ENCODE peak calls at places on chromosomes 5 and 9, in ten cellular contexts. S is stimulated activated CD8-positive, alpha-beta memory T cell treated with anti-CD3 and anti-CD28 coated beads, Interleukin-15, amount 100 ng/mL, for 1 hour; I is MM.1S; X is HT-29; T is myocyte; J is uterus; Q is psoas muscle; L is WTC11; O is CD8-positive, alpha-beta T cell; F is aorta. K is an unnamed sample.

GRCh38 chr5:76845890-76846289 is 3.9 kb upstream of the S100Z start:
- DNase-seq in J (no peak), T (no peak), X (no peak), L (no peak), F (no peak), S (no peak), I (no peak), Q (no peak), O (no peak), K (no peak)

GRCh38 chr5:71925608-71926091 is 181.6 kb upstream of the MAP1B start:
- DNase-seq in F (no peak), T (no peak), S (no peak), Q (no peak), X (no peak), J (no peak), L (no peak), I (no peak), O (no peak), K (no peak)

GRCh38 chr9:134670042-134670525 is 28.5 kb downstream of the COL5A1 start:
- DNase-seq in X (no peak), O (no peak), F (no peak), T (peak), Q (no peak), S (no peak), I (no peak), L (no peak), J (no peak), K (peak)

GRCh38 chr9:114114364-114114763 is 15.3 kb upstream of the KIF12 start:
- DNase-seq in O (no peak), Q (no peak), L (no peak), F (peak), T (no peak), X (no peak), J (no peak), S (no peak), I (no peak), K (no peak)

GRCh38 chr5:135246923-135247795 is 151.9 kb downstream of the MACROH2A1 start:
- DNase-seq in I (no peak), L (no peak), X (no peak), J (peak), O (no peak), F (peak), T (peak), Q (no peak), S (no peak), K (peak)

GRCh38 chr9:91417602-91418218 is 5.9 kb downstream of the NFIL3 start:
- DNase-seq in T (no peak), F (no peak), X (no peak), O (no peak), S (no peak), Q (no peak), L (no peak), I (no peak), J (no peak), K (no peak)

GRCh38 chr9:93948456-93949072 is 6.6 kb downstream of the BARX1 start:
- DNase-seq in F (no peak), S (no peak), J (no peak), O (no peak), T (no peak), Q (no peak), I (no peak), X (no peak), L (peak), K (no peak)

GRCh38 chr5:138503487-138504270 is 38.4 kb downstream of the EGR1 start:
- DNase-seq in S (no peak), X (peak), J (peak), I (peak), L (peak), F (no peak), Q (no peak), O (no peak), T (peak), K (no peak)

GRCh38 chr9:93675336-93676150 is 99.2 kb downstream of the PHF2 start:
- DNase-seq in J (peak), S (no peak), I (no peak), O (no peak), X (no peak), Q (no peak), F (peak), L (peak), T (no peak), K (no peak)

GRCh38 chr5:81656788-81657187 is 94.1 kb downstream of the SSBP2 start:
- DNase-seq in S (no peak), J (no peak), F (no peak), Q (no peak), O (no peak), I (no peak), L (no peak), T (no peak), X (no peak), K (no peak)

GRCh38 chr5:174514983-174515394 is 209.4 kb upstream of the MSX2 start:
- DNase-seq in F (no peak), I (no peak), X (no peak), S (no peak), J (no peak), L (no peak), O (no peak), T (no peak), Q (no peak), K (no peak)

GRCh38 chr9:23194281-23194680 is 631.8 kb downstream of the ELAVL2 start:
- DNase-seq in O (no peak), Q (no peak), I (no peak), J (no peak), S (no peak), L (no peak), X (no peak), F (no peak), T (no peak), K (no peak)

GRCh38 chr9:87959916-87960581 is 14.3 kb downstream of the CDK20 start:
- DNase-seq in X (no peak), F (no peak), J (no peak), L (no peak), T (no peak), S (no peak), I (no peak), O (no peak), Q (no peak), K (no peak)

GRCh38 chr5:58244819-58245478 is 214.9 kb downstream of the PLK2 start:
- DNase-seq in F (no peak), J (no peak), T (no peak), Q (no peak), O (no peak), I (no peak), L (no peak), S (no peak), X (no peak), K (no peak)

GRCh38 chr5:179306191-179307005 is 38.9 kb downstream of the ADAMTS2 start:
- DNase-seq in O (no peak), L (no peak), X (no peak), T (no peak), I (no peak), Q (peak), F (no peak), S (no peak), J (peak), K (no peak)

GRCh38 chr5:137648361-137648760 is 87.5 kb downstream of the KLHL3 start:
- DNase-seq in I (no peak), O (no peak), J (no peak), S (no peak), L (no peak), Q (no peak), T (no peak), X (no peak), F (no peak), K (no peak)

GRCh38 chr9:117704024-117704575 is at the start of gene TLR4:
- DNase-seq in F (peak), T (peak), O (no peak), J (peak), X (peak), I (peak), S (no peak), L (peak), Q (peak), K (peak)

GRCh38 chr5:76816110-76816831 is 2.6 kb upstream of the F2RL1 start:
- DNase-seq in L (no peak), J (no peak), F (no peak), O (no peak), I (no peak), X (no peak), S (no peak), T (no peak), Q (no peak), K (no peak)

GRCh38 chr9:130731355-130731754 is 37.8 kb downstream of the EXOSC2 start:
- DNase-seq in J (no peak), I (no peak), L (no peak), T (no peak), O (no peak), Q (no peak), X (no peak), F (no peak), S (no peak), K (no peak)

GRCh38 chr5:68253612-68254341 is 38.2 kb downstream of the PIK3R1 start:
- DNase-seq in Q (no peak), O (no peak), T (no peak), J (no peak), S (no peak), L (no peak), X (no peak), I (no peak), F (no peak), K (no peak)

GRCh38 chr5:131541071-131541470 is 94.0 kb downstream of the RAPGEF6 start:
- DNase-seq in I (no peak), L (no peak), S (no peak), Q (no peak), J (no peak), F (no peak), X (no peak), T (peak), O (no peak), K (no peak)

GRCh38 chr9:20714442-20715415 is 30.7 kb downstream of the FOCAD start:
- DNase-seq in T (no peak), J (no peak), I (no peak), Q (no peak), L (no peak), O (no peak), S (no peak), F (no peak), X (no peak), K (no peak)

GRCh38 chr5:120759586-120759985 is 295.5 kb downstream of the PRR16 start:
- DNase-seq in S (no peak), Q (no peak), O (no peak), J (no peak), F (no peak), L (no peak), X (no peak), T (no peak), I (no peak), K (no peak)

GRCh38 chr9:127869310-127870152 is 7.9 kb downstream of the AK1 start:
- DNase-seq in F (peak), J (peak), L (peak), T (peak), O (peak), Q (peak), I (peak), S (peak), X (peak), K (no peak)

GRCh38 chr5:159163027-159163699 is 46.2 kb downstream of the RNF145 start:
- DNase-seq in O (no peak), I (no peak), X (no peak), S (no peak), J (no peak), Q (no peak), T (peak), F (no peak), L (no peak), K (peak)

GRCh38 chr9:108569624-108570023 is 286.2 kb downstream of the ACTL7B start:
- DNase-seq in L (no peak), Q (no peak), J (no peak), S (no peak), I (no peak), O (no peak), F (peak), T (peak), X (no peak), K (peak)

GRCh38 chr5:140041492-140042421 is 1.3 kb downstream of the NRG2 start:
- DNase-seq in F (peak), X (peak), T (peak), I (no peak), L (peak), S (no peak), O (no peak), J (peak), Q (peak), K (no peak)

GRCh38 chr5:5572983-5573797 is 150.7 kb downstream of the ICE1 start:
- DNase-seq in X (no peak), O (no peak), F (no peak), I (no peak), J (peak), S (no peak), Q (peak), L (no peak), T (no peak), K (no peak)

GRCh38 chr5:136133416-136134383 is 1.1 kb downstream of the SMAD5 start:
- DNase-seq in T (peak), S (no peak), I (peak), O (no peak), L (peak), J (peak), F (peak), Q (peak), X (peak), K (no peak)

GRCh38 chr9:35760651-35761050 is 6.6 kb upstream of the MSMP start:
- DNase-seq in I (no peak), X (peak), S (no peak), Q (no peak), T (no peak), O (no peak), J (no peak), L (no peak), F (peak), K (no peak)